ENCODE peak calls at places on chromosomes 7 and 10, in nine cellular contexts. One of them, this sample, is unnamed.

GRCh38 chr10:109214916-109215740 is 708.2 kb downstream of the XPNPEP1 start:
- DNase-seq in psoas muscle: no peak
- DNase-seq in naive thymus-derived CD4-positive, alpha-beta T cell: no peak
- DNase-seq in A549: no peak
- DNase-seq in CD8-positive, alpha-beta memory T cell: no peak
- DNase-seq in thoracic aorta: no peak
- DNase-seq in uterus: no peak
- DNase-seq in fibroblast of lung: no peak
- DNase-seq in A673: no peak
- DNase-seq in this sample: no peak

GRCh38 chr10:116722736-116723427 is 19.5 kb downstream of the HSPA12A start:
- DNase-seq in psoas muscle: no peak
- DNase-seq in naive thymus-derived CD4-positive, alpha-beta T cell: no peak
- DNase-seq in A549: no peak
- DNase-seq in CD8-positive, alpha-beta memory T cell: no peak
- DNase-seq in thoracic aorta: no peak
- DNase-seq in uterus: no peak
- DNase-seq in fibroblast of lung: no peak
- DNase-seq in A673: no peak
- DNase-seq in this sample: no peak

GRCh38 chr10:7666253-7667023 is at the start of gene ITIH5:
- DNase-seq in psoas muscle: peak; percentile 21
- DNase-seq in naive thymus-derived CD4-positive, alpha-beta T cell: peak; percentile 2
- DNase-seq in A549: no peak
- DNase-seq in CD8-positive, alpha-beta memory T cell: no peak
- DNase-seq in thoracic aorta: no peak
- DNase-seq in uterus: no peak
- DNase-seq in fibroblast of lung: no peak
- DNase-seq in A673: no peak
- DNase-seq in this sample: peak; percentile 11

GRCh38 chr10:79298403-79299244 is 48.6 kb upstream of the PPIF start:
- DNase-seq in psoas muscle: peak; percentile 76
- DNase-seq in naive thymus-derived CD4-positive, alpha-beta T cell: no peak
- DNase-seq in A549: peak; percentile 87
- DNase-seq in CD8-positive, alpha-beta memory T cell: no peak
- DNase-seq in thoracic aorta: peak; percentile 82
- DNase-seq in uterus: peak; percentile 84
- DNase-seq in fibroblast of lung: peak; percentile 99
- DNase-seq in A673: peak; percentile 68
- DNase-seq in this sample: peak; percentile 90

GRCh38 chr10:124076334-124076733 is 17.1 kb downstream of the CHST15 start:
- DNase-seq in psoas muscle: no peak
- DNase-seq in naive thymus-derived CD4-positive, alpha-beta T cell: no peak
- DNase-seq in A549: no peak
- DNase-seq in CD8-positive, alpha-beta memory T cell: no peak
- DNase-seq in thoracic aorta: no peak
- DNase-seq in uterus: no peak
- DNase-seq in fibroblast of lung: no peak
- DNase-seq in A673: no peak
- DNase-seq in this sample: no peak

GRCh38 chr10:85810674-85811073 is 555.9 kb downstream of the GRID1 start:
- DNase-seq in psoas muscle: no peak
- DNase-seq in naive thymus-derived CD4-positive, alpha-beta T cell: no peak
- DNase-seq in A549: no peak
- DNase-seq in CD8-positive, alpha-beta memory T cell: no peak
- DNase-seq in thoracic aorta: no peak
- DNase-seq in uterus: no peak
- DNase-seq in fibroblast of lung: no peak
- DNase-seq in A673: no peak
- DNase-seq in this sample: no peak

GRCh38 chr7:85074016-85074415 is 112.8 kb downstream of the SEMA3D start:
- DNase-seq in psoas muscle: no peak
- DNase-seq in naive thymus-derived CD4-positive, alpha-beta T cell: no peak
- DNase-seq in A549: no peak
- DNase-seq in CD8-positive, alpha-beta memory T cell: no peak
- DNase-seq in thoracic aorta: no peak
- DNase-seq in uterus: no peak
- DNase-seq in fibroblast of lung: peak; percentile 19
- DNase-seq in A673: no peak
- DNase-seq in this sample: peak; percentile 14

GRCh38 chr10:119272736-119273135 is 65.4 kb downstream of the GRK5 start:
- DNase-seq in psoas muscle: no peak
- DNase-seq in naive thymus-derived CD4-positive, alpha-beta T cell: no peak
- DNase-seq in A549: no peak
- DNase-seq in CD8-positive, alpha-beta memory T cell: no peak
- DNase-seq in thoracic aorta: no peak
- DNase-seq in uterus: no peak
- DNase-seq in fibroblast of lung: no peak
- DNase-seq in A673: no peak
- DNase-seq in this sample: no peak

GRCh38 chr7:127392182-127392565 is 334 bp downstream of the ZNF800 start:
- DNase-seq in psoas muscle: peak; percentile 70
- DNase-seq in naive thymus-derived CD4-positive, alpha-beta T cell: peak; percentile 79
- DNase-seq in A549: peak; percentile 16
- DNase-seq in CD8-positive, alpha-beta memory T cell: peak; percentile 54
- DNase-seq in thoracic aorta: peak; percentile 9
- DNase-seq in uterus: peak; percentile 28
- DNase-seq in fibroblast of lung: peak; percentile 65
- DNase-seq in A673: peak; percentile 86
- DNase-seq in this sample: no peak

GRCh38 chr10:3886666-3887251 is 101.8 kb upstream of the KLF6 start:
- DNase-seq in psoas muscle: peak; percentile 38
- DNase-seq in naive thymus-derived CD4-positive, alpha-beta T cell: no peak
- DNase-seq in A549: peak; percentile 68
- DNase-seq in CD8-positive, alpha-beta memory T cell: no peak
- DNase-seq in thoracic aorta: no peak
- DNase-seq in uterus: peak; percentile 62
- DNase-seq in fibroblast of lung: peak; percentile 98
- DNase-seq in A673: no peak
- DNase-seq in this sample: peak; percentile 90

GRCh38 chr10:125174360-125174759 is 14.0 kb upstream of the CTBP2 start:
- DNase-seq in psoas muscle: no peak
- DNase-seq in naive thymus-derived CD4-positive, alpha-beta T cell: no peak
- DNase-seq in A549: no peak
- DNase-seq in CD8-positive, alpha-beta memory T cell: no peak
- DNase-seq in thoracic aorta: no peak
- DNase-seq in uterus: no peak
- DNase-seq in fibroblast of lung: no peak
- DNase-seq in A673: no peak
- DNase-seq in this sample: no peak

GRCh38 chr10:132421377-132422168 is 24.6 kb downstream of the PWWP2B start:
- DNase-seq in psoas muscle: peak; percentile 78
- DNase-seq in naive thymus-derived CD4-positive, alpha-beta T cell: no peak
- DNase-seq in A549: peak; percentile 60
- DNase-seq in CD8-positive, alpha-beta memory T cell: no peak
- DNase-seq in thoracic aorta: peak; percentile 43
- DNase-seq in uterus: peak; percentile 74
- DNase-seq in fibroblast of lung: peak; percentile 40
- DNase-seq in A673: no peak
- DNase-seq in this sample: peak; percentile 85

GRCh38 chr10:92079003-92079402 is 155.4 kb downstream of the BTAF1 start:
- DNase-seq in psoas muscle: no peak
- DNase-seq in naive thymus-derived CD4-positive, alpha-beta T cell: no peak
- DNase-seq in A549: no peak
- DNase-seq in CD8-positive, alpha-beta memory T cell: no peak
- DNase-seq in thoracic aorta: no peak
- DNase-seq in uterus: no peak
- DNase-seq in fibroblast of lung: no peak
- DNase-seq in A673: no peak
- DNase-seq in this sample: no peak

GRCh38 chr7:22726345-22726848 is 603 bp upstream of the IL6 start:
- DNase-seq in psoas muscle: peak; percentile 35
- DNase-seq in naive thymus-derived CD4-positive, alpha-beta T cell: peak; percentile 63
- DNase-seq in A549: peak; percentile 76
- DNase-seq in CD8-positive, alpha-beta memory T cell: peak; percentile 2
- DNase-seq in thoracic aorta: no peak
- DNase-seq in uterus: peak; percentile 43
- DNase-seq in fibroblast of lung: peak; percentile 85
- DNase-seq in A673: peak; percentile 76
- DNase-seq in this sample: peak; percentile 87

GRCh38 chr10:124339951-124340760 is 78.6 kb downstream of the OAT start:
- DNase-seq in psoas muscle: no peak
- DNase-seq in naive thymus-derived CD4-positive, alpha-beta T cell: no peak
- DNase-seq in A549: no peak
- DNase-seq in CD8-positive, alpha-beta memory T cell: no peak
- DNase-seq in thoracic aorta: no peak
- DNase-seq in uterus: no peak
- DNase-seq in fibroblast of lung: peak; percentile 38
- DNase-seq in A673: no peak
- DNase-seq in this sample: peak; percentile 98

GRCh38 chr7:4825081-4825480 is 36.7 kb downstream of the PAPOLB start:
- DNase-seq in psoas muscle: peak; percentile 5
- DNase-seq in naive thymus-derived CD4-positive, alpha-beta T cell: no peak
- DNase-seq in A549: no peak
- DNase-seq in CD8-positive, alpha-beta memory T cell: no peak
- DNase-seq in thoracic aorta: no peak
- DNase-seq in uterus: no peak
- DNase-seq in fibroblast of lung: no peak
- DNase-seq in A673: no peak
- DNase-seq in this sample: no peak
- H3K4me1 ChIP-seq in psoas muscle: no peaks in the 10 kb centered on the region
- H3K4me1 ChIP-seq in naive thymus-derived CD4-positive, alpha-beta T cell: no peaks in the 10 kb centered on the region
- H3K4me1 ChIP-seq in A549: no peaks in the 10 kb centered on the region
- H3K4me1 ChIP-seq in CD8-positive, alpha-beta memory T cell: no peaks in the 10 kb centered on the region
- H3K4me1 ChIP-seq in thoracic aorta: peaks cover 4% of the 10 kb centered on the region
- H3K4me1 ChIP-seq in uterus: no peaks in the 10 kb centered on the region
- H3K4me1 ChIP-seq in fibroblast of lung: no peaks in the 10 kb centered on the region
- H3K4me1 ChIP-seq in A673: no peaks in the 10 kb centered on the region
- H3K4me1 ChIP-seq in this sample: no peaks in the 10 kb centered on the region

DNA sequence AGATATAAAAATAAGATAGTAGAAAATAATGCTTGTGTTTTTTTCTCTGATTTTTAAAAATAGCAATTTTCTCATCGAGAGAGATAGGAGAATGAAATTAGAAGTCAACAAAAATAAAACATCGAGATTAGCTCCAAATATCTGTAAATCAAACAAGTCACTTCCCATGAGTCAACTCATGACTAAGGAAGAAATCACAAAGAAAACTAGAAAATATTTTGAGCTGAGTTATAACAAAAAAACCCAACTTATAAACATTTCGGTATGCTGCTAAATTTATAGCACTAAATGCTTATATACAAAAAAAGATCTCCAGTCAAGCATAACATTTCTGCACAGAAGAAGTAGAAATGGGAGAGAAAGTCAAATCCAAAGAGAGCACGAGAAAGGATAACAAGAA is 140.1 kb downstream of the ITGA8 start:
- DNase-seq in psoas muscle: no peak
- DNase-seq in naive thymus-derived CD4-positive, alpha-beta T cell: no peak
- DNase-seq in A549: no peak
- DNase-seq in CD8-positive, alpha-beta memory T cell: no peak
- DNase-seq in thoracic aorta: no peak
- DNase-seq in uterus: no peak
- DNase-seq in fibroblast of lung: peak; percentile 26
- DNase-seq in A673: no peak
- DNase-seq in this sample: peak; percentile 70
- H3K4me1 ChIP-seq in psoas muscle: no peaks in the 10 kb centered on the region
- H3K4me1 ChIP-seq in naive thymus-derived CD4-positive, alpha-beta T cell: no peaks in the 10 kb centered on the region
- H3K4me1 ChIP-seq in A549: no peaks in the 10 kb centered on the region
- H3K4me1 ChIP-seq in CD8-positive, alpha-beta memory T cell: no peaks in the 10 kb centered on the region
- H3K4me1 ChIP-seq in thoracic aorta: peaks cover 8% of the 10 kb centered on the region
- H3K4me1 ChIP-seq in uterus: no peaks in the 10 kb centered on the region
- H3K4me1 ChIP-seq in fibroblast of lung: no peaks in the 10 kb centered on the region
- H3K4me1 ChIP-seq in A673: no peaks in the 10 kb centered on the region
- H3K4me1 ChIP-seq in this sample: peaks cover 13% of the 10 kb centered on the region

GRCh38 chr10:71767420-71768035 is 5.8 kb downstream of the VSIR start:
- DNase-seq in psoas muscle: peak; percentile 74
- DNase-seq in naive thymus-derived CD4-positive, alpha-beta T cell: no peak
- DNase-seq in A549: peak; percentile 32
- DNase-seq in CD8-positive, alpha-beta memory T cell: no peak
- DNase-seq in thoracic aorta: no peak
- DNase-seq in uterus: peak; percentile 62
- DNase-seq in fibroblast of lung: peak; percentile 42
- DNase-seq in A673: no peak
- DNase-seq in this sample: peak; percentile 33

GRCh38 chr10:71765176-71765906 is 8.0 kb downstream of the VSIR start:
- DNase-seq in psoas muscle: no peak
- DNase-seq in naive thymus-derived CD4-positive, alpha-beta T cell: no peak
- DNase-seq in A549: no peak
- DNase-seq in CD8-positive, alpha-beta memory T cell: no peak
- DNase-seq in thoracic aorta: no peak
- DNase-seq in uterus: peak; percentile 48
- DNase-seq in fibroblast of lung: peak; percentile 69
- DNase-seq in A673: no peak
- DNase-seq in this sample: peak; percentile 47

GRCh38 chr10:71765907-71766716 is 7.2 kb downstream of the VSIR start:
- DNase-seq in psoas muscle: no peak
- DNase-seq in naive thymus-derived CD4-positive, alpha-beta T cell: no peak
- DNase-seq in A549: no peak
- DNase-seq in CD8-positive, alpha-beta memory T cell: no peak
- DNase-seq in thoracic aorta: no peak
- DNase-seq in uterus: peak; percentile 40
- DNase-seq in fibroblast of lung: no peak
- DNase-seq in A673: no peak
- DNase-seq in this sample: no peak

GRCh38 chr10:71769279-71769823 is 4.0 kb downstream of the VSIR start:
- DNase-seq in psoas muscle: no peak
- DNase-seq in naive thymus-derived CD4-positive, alpha-beta T cell: no peak
- DNase-seq in A549: no peak
- DNase-seq in CD8-positive, alpha-beta memory T cell: no peak
- DNase-seq in thoracic aorta: no peak
- DNase-seq in uterus: no peak
- DNase-seq in fibroblast of lung: peak; percentile 10
- DNase-seq in A673: no peak
- DNase-seq in this sample: peak; percentile 32

DNA sequence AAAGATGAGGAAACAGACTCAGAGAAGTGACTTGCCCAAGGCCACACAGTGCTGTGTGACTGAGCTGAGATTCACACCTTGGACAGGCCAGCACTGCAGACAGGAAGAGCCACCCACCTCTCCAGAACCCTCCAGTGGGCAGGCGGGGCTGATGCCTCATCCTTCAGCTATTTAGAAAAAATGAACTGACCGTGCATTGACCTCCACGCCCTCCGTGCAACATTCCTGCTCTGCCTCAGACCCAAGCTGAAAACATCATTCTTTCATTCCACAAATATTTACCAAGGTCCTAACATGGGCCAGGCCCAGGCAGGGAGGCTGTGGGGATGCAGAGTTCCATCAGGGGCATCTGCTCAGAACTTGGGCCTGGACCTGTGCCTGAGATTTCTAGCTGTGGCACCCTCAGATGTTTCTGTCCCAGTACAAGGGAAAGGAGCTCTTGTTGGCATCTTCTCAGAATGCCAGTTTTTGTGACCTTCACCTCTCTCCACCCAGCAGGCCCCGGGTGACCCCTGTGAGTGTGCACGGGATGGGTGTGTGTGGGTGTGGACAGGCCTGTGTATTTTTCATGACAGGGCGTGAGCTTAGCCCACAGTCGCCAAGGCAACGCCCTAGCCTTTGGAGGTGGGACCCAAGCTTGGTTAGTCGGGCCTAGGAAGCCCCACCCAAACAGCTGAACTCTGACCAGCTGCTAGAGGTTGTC is 6.5 kb downstream of the VSIR start:
- DNase-seq in psoas muscle: peak; percentile 80
- DNase-seq in naive thymus-derived CD4-positive, alpha-beta T cell: no peak
- DNase-seq in A549: peak; percentile 85
- DNase-seq in CD8-positive, alpha-beta memory T cell: no peak
- DNase-seq in thoracic aorta: peak; percentile 46
- DNase-seq in uterus: peak; percentile 83
- DNase-seq in fibroblast of lung: peak; percentile 98
- DNase-seq in A673: no peak
- DNase-seq in this sample: peak; percentile 93
- H3K4me1 ChIP-seq in psoas muscle: peaks cover 83% of the 10 kb centered on the region
- H3K4me1 ChIP-seq in naive thymus-derived CD4-positive, alpha-beta T cell: peaks cover 90% of the 10 kb centered on the region
- H3K4me1 ChIP-seq in A549: peaks cover 89% of the 10 kb centered on the region
- H3K4me1 ChIP-seq in CD8-positive, alpha-beta memory T cell: peaks cover 97% of the 10 kb centered on the region
- H3K4me1 ChIP-seq in thoracic aorta: peaks cover 60% of the 10 kb centered on the region
- H3K4me1 ChIP-seq in uterus: peaks cover 58% of the 10 kb centered on the region
- H3K4me1 ChIP-seq in fibroblast of lung: peaks cover 47% of the 10 kb centered on the region
- H3K4me1 ChIP-seq in A673: no peaks in the 10 kb centered on the region
- H3K4me1 ChIP-seq in this sample: peaks cover 94% of the 10 kb centered on the region

GRCh38 chr10:22679608-22680007 is 34.8 kb downstream of the PIP4K2A start:
- DNase-seq in psoas muscle: no peak
- DNase-seq in naive thymus-derived CD4-positive, alpha-beta T cell: peak; percentile 38
- DNase-seq in A549: no peak
- DNase-seq in CD8-positive, alpha-beta memory T cell: no peak
- DNase-seq in thoracic aorta: no peak
- DNase-seq in uterus: no peak
- DNase-seq in fibroblast of lung: no peak
- DNase-seq in A673: no peak
- DNase-seq in this sample: no peak
- H3K4me1 ChIP-seq in psoas muscle: no peaks in the 10 kb centered on the region
- H3K4me1 ChIP-seq in naive thymus-derived CD4-positive, alpha-beta T cell: peaks cover 84% of the 10 kb centered on the region
- H3K4me1 ChIP-seq in A549: peaks cover 41% of the 10 kb centered on the region
- H3K4me1 ChIP-seq in CD8-positive, alpha-beta memory T cell: peaks cover 96% of the 10 kb centered on the region
- H3K4me1 ChIP-seq in thoracic aorta: peaks cover 32% of the 10 kb centered on the region
- H3K4me1 ChIP-seq in uterus: no peaks in the 10 kb centered on the region
- H3K4me1 ChIP-seq in fibroblast of lung: peaks cover 6% of the 10 kb centered on the region
- H3K4me1 ChIP-seq in A673: no peaks in the 10 kb centered on the region
- H3K4me1 ChIP-seq in this sample: peaks cover 37% of the 10 kb centered on the region